ENCODE peak calls at places on chromosomes 12 and 14, in seven cellular contexts. Z, Y, H, X, T, I and W are unnamed samples.

GRCh38 chr14:103401223-103402214 is 16.3 kb downstream of the MARK3 start:
- DNase-seq in I (no peak), X (peak), H (no peak), Y (peak), T (no peak), Z (peak), W (no peak)

GRCh38 chr12:132904718-132905328 is 17.4 kb upstream of the CHFR start:
- DNase-seq in X (peak), H (peak), I (no peak), Y (peak), Z (no peak), T (peak), W (peak)

GRCh38 chr12:93415723-93416464 is 25.9 kb downstream of the UBE2N start:
- DNase-seq in Z (peak), T (no peak), I (no peak), Y (peak), H (no peak), X (peak), W (no peak)

GRCh38 chr12:45212064-45212463 is 3.8 kb upstream of the ANO6 start:
- DNase-seq in Y (no peak), X (no peak), Z (no peak), T (no peak), I (no peak), H (no peak), W (no peak)

GRCh38 chr14:54188036-54188666 is 208.7 kb upstream of the CDKN3 start:
- DNase-seq in Y (no peak), Z (no peak), X (no peak), T (no peak), I (no peak), H (no peak), W (no peak)

GRCh38 chr12:124938606-124939427 is 24.4 kb upstream of the UBC start:
- DNase-seq in Y (peak), H (peak), T (peak), X (peak), Z (peak), I (peak), W (peak)

GRCh38 chr12:98182791-98183190 is 332.6 kb upstream of the TMPO start:
- DNase-seq in X (no peak), I (no peak), H (no peak), Y (no peak), Z (no peak), T (no peak), W (no peak)

GRCh38 chr12:5440973-5441372 is 9.1 kb downstream of the NTF3 start:
- DNase-seq in T (no peak), X (no peak), Z (no peak), I (no peak), H (no peak), Y (no peak), W (no peak)

GRCh38 chr12:71867131-71867530 is 27.6 kb downstream of the TBC1D15 start:
- DNase-seq in H (no peak), I (no peak), Y (no peak), T (no peak), Z (no peak), X (no peak), W (no peak)

GRCh38 chr12:121595520-121595919 is 14.7 kb upstream of the KDM2B start:
- DNase-seq in I (no peak), X (no peak), H (no peak), T (no peak), Z (no peak), Y (no peak), W (no peak)

GRCh38 chr14:52279405-52279804 is 11.9 kb downstream of the PTGDR start:
- DNase-seq in Z (peak), T (no peak), H (no peak), Y (peak), X (peak), I (no peak), W (no peak)

GRCh38 chr12:131990980-131991305 is 41.2 kb downstream of the EP400 start:
- DNase-seq in H (peak), Y (no peak), T (no peak), Z (no peak), I (no peak), X (no peak), W (peak)

GRCh38 chr12:94625531-94625930 is 24.8 kb downstream of the TMCC3 start:
- DNase-seq in X (no peak), H (no peak), Z (no peak), Y (no peak), I (no peak), T (no peak), W (no peak)

GRCh38 chr14:71399057-71399487 is 491.8 kb downstream of the PCNX1 start:
- DNase-seq in I (no peak), X (no peak), H (peak), Z (no peak), T (peak), Y (no peak), W (no peak)

GRCh38 chr12:47808049-47808448 is 11.7 kb downstream of the HDAC7 start:
- DNase-seq in H (peak), T (peak), Z (peak), I (no peak), Y (no peak), X (peak), W (peak)

GRCh38 chr12:569803-570236 is 93.4 kb downstream of the NINJ2 start:
- DNase-seq in I (peak), T (peak), Z (peak), X (peak), H (peak), Y (peak), W (peak)

GRCh38 chr12:52184813-52185212 is 7.0 kb downstream of the KRT80 start:
- DNase-seq in Y (no peak), X (peak), I (no peak), T (no peak), Z (no peak), H (no peak), W (no peak)

GRCh38 chr14:55512421-55512820 is 67.6 kb upstream of the KTN1 start:
- DNase-seq in T (no peak), X (peak), Y (peak), I (no peak), Z (peak), H (no peak), W (no peak)

GRCh38 chr14:59305836-59306555 is 117.5 kb downstream of the DAAM1 start:
- DNase-seq in I (no peak), Y (peak), X (peak), T (no peak), Z (no peak), H (no peak), W (no peak)

GRCh38 chr14:91230363-91231035 is 14.0 kb downstream of the GPR68 start:
- DNase-seq in I (no peak), H (peak), Y (no peak), Z (no peak), X (peak), T (peak), W (no peak)

GRCh38 chr14:88463318-88463717 is 77.9 kb downstream of the SPATA7 start:
- DNase-seq in X (peak), T (no peak), Y (no peak), H (no peak), I (peak), Z (no peak), W (no peak)

GRCh38 chr14:64993263-64993662 is 6.6 kb downstream of the FNTB start:
- DNase-seq in Y (no peak), X (no peak), H (no peak), T (no peak), I (no peak), Z (no peak), W (no peak)

GRCh38 chr12:95328708-95329107 is 111.1 kb downstream of the VEZT start:
- DNase-seq in T (no peak), Y (no peak), X (no peak), I (no peak), H (no peak), Z (no peak), W (no peak)

GRCh38 chr12:79326663-79327062 is 364.1 kb downstream of the PAWR start:
- DNase-seq in Y (no peak), X (no peak), T (no peak), I (no peak), Z (no peak), H (no peak), W (no peak)

GRCh38 chr14:75911883-75912282 is 69.9 kb downstream of the TGFB3 start:
- DNase-seq in Z (peak), I (no peak), X (no peak), Y (no peak), H (no peak), T (no peak), W (no peak)

GRCh38 chr12:113065126-113066007 is 8.8 kb downstream of the DTX1 start:
- DNase-seq in Z (peak), X (peak), I (no peak), Y (no peak), T (no peak), H (no peak), W (no peak)

GRCh38 chr12:59980491-59980890 is 384.7 kb downstream of the SLC16A7 start:
- DNase-seq in Y (peak), I (no peak), Z (no peak), H (no peak), T (no peak), X (peak), W (no peak)